ENCODE peak calls at places on chromosome 1, in six cellular contexts. X is stomach, Q is A549, C is esophagus squamous epithelium, F is heart left ventricle, L is body of pancreas. A is an unnamed sample.

GRCh38 chr1:56194911-56195310 is 384.5 kb downstream of the PLPP3 start:
- DNase-seq in X (no peak), Q (no peak), C (no peak), F (no peak), L (no peak), A (no peak)

GRCh38 chr1:228393268-228393699 is 13.4 kb downstream of the TRIM11 start:
- DNase-seq in X (peak), Q (no peak), C (no peak), F (peak), L (peak), A (no peak)

GRCh38 chr1:3790952-3791351 is 5.3 kb downstream of the LRRC47 start:
- DNase-seq in X (no peak), Q (no peak), C (no peak), F (no peak), L (no peak), A (no peak)

GRCh38 chr1:70706381-70707173 is 295.5 kb downstream of the CTH start:
- DNase-seq in X (no peak), Q (no peak), C (no peak), F (peak), L (no peak), A (no peak)

GRCh38 chr1:37006132-37006868 is 28.0 kb downstream of the GRIK3 start:
- DNase-seq in X (no peak), Q (no peak), C (no peak), F (no peak), L (no peak), A (no peak)

GRCh38 chr1:221154932-221155331 is 275.7 kb downstream of the HLX start:
- DNase-seq in X (no peak), Q (no peak), C (no peak), F (no peak), L (no peak), A (no peak)

GRCh38 chr1:238071061-238071460 is 180.3 kb upstream of the ZP4 start:
- DNase-seq in X (no peak), Q (no peak), C (no peak), F (no peak), L (no peak), A (no peak)

GRCh38 chr1:227889047-227889862 is 58.5 kb downstream of the WNT9A start:
- DNase-seq in X (peak), Q (no peak), C (no peak), F (peak), L (peak), A (peak)

GRCh38 chr1:3034728-3035610 is 13.7 kb downstream of the ACTRT2 start:
- DNase-seq in X (no peak), Q (no peak), C (no peak), F (peak), L (no peak), A (no peak)

GRCh38 chr1:11731719-11732283 is 4.1 kb upstream of the AGTRAP start:
- DNase-seq in X (peak), Q (no peak), C (peak), F (peak), L (peak), A (peak)

GRCh38 chr1:52880226-52880625 is 37.7 kb downstream of the ZYG11A start:
- DNase-seq in X (no peak), Q (no peak), C (no peak), F (no peak), L (no peak), A (no peak)

GRCh38 chr1:9538669-9539164 is 548 bp upstream of the SLC25A33 start:
- DNase-seq in X (no peak), Q (no peak), C (no peak), F (no peak), L (peak), A (peak)

DNA sequence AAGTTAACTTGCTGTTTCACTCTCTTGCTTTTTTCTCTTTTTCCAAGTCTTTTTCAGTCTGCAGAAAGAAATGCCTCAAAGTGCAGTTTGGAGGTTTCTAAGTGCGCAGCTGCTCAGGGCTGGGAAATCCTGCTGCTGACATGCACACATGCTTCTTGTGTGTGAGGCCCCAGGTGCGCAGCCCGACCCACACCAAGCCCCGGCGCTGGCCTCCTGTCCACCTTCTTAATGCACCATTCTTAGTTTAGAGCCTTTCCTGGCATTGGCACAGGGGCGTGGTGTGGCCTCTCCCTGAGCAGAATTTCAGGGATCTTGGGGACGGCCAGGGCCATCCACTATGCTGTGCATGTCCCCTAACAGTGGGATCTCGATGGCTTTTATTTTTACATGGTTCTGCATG is 315.2 kb downstream of the CAMTA1 start:
- DNase-seq in X (no peak), Q (no peak), C (no peak), F (no peak), L (no peak), A (no peak)
- TF ChIP-seq POLR2A in X (no peak), Q (no peak), C (no peak), F (no peak), L (no peak), A (no peak)

GRCh38 chr1:192491804-192492554 is 83.6 kb upstream of the RGS1 start:
- DNase-seq in X (no peak), Q (no peak), C (no peak), F (no peak), L (no peak), A (no peak)
- TF ChIP-seq CTCF in X (no peak), Q (no peak), C (no peak), F (no peak), L (no peak), A (no peak)

DNA sequence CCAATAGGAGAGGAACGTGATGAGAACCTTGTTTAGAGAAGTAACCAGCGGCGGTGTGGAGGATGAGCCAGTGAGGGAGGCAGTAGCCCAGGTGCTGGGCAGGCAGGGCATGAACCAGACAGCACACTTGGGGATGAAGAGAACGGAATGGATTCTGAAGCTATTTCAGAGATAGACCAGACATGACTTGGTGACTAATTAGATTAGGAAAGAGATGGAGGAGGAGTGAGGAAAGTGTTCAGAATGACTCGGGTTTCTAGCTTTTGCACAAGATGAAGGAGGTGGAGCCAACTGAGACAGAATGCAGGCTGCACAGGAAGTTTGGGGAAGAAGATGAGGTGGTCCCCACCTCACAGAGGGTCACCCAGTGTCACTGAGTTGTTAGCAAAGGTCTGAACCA is 5.1 kb downstream of the PEF1 start:
- DNase-seq in X (no peak), Q (no peak), C (no peak), F (no peak), L (no peak), A (no peak)
- TF ChIP-seq POLR2A in X (no peak), Q (no peak), C (no peak), F (no peak), L (no peak), A (no peak)

DNA sequence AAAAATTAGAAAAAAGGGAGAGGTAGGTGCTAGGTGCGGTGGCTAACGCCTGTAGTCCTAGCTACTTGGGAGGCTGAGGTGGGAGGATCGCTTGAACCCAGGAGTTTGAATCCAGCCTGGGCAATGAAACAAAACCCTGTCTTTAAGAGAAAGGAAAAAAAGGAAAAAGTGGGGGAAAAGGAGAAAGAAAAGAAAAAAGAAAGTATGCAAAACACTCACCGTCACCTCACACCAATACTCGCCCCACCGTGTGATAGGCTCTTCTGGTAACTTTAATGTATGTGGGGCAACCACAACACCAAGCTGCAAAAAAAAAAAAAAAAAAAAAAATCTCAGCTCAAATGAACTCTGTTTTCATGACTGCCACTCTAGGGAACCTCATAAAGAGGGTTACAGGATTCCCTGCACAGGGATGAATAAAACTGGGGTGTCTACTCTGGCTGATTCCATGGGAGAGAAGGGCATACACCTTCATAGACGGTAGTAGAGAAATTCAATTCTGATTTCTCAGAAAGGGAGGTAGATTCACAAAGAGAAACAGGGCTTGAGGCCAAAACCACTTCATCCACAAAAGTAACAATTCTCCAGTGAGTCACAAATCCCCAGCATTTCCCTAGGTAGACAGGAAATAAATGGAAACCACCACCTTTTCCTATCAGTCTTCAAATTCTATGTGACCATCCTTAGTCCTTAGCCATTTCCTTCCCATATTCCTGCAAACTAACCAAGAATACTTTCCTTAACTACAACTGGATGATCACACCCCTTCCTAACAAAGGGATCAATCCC is 2.5 kb downstream of the MRPL9 start:
- DNase-seq in X (no peak), Q (no peak), C (no peak), F (no peak), L (no peak), A (no peak)
- TF ChIP-seq CTCF in X (no peak), Q (no peak), C (no peak), F (no peak), L (no peak), A (no peak)

GRCh38 chr1:88239205-88239604 is 444.9 kb upstream of the PKN2 start:
- DNase-seq in X (no peak), Q (no peak), C (no peak), F (no peak), L (no peak), A (no peak)
- TF ChIP-seq POLR2A in X (no peak), Q (no peak), C (no peak), F (no peak), L (no peak), A (no peak)

GRCh38 chr1:208850441-208850840 is 606.3 kb upstream of the PLXNA2 start:
- DNase-seq in X (no peak), Q (no peak), C (no peak), F (no peak), L (no peak), A (no peak)

GRCh38 chr1:208848854-208849253 is 604.7 kb upstream of the PLXNA2 start:
- DNase-seq in X (no peak), Q (no peak), C (no peak), F (no peak), L (no peak), A (no peak)

GRCh38 chr1:208855403-208855802 is 611.2 kb upstream of the PLXNA2 start:
- DNase-seq in X (no peak), Q (no peak), C (no peak), F (no peak), L (no peak), A (no peak)

DNA sequence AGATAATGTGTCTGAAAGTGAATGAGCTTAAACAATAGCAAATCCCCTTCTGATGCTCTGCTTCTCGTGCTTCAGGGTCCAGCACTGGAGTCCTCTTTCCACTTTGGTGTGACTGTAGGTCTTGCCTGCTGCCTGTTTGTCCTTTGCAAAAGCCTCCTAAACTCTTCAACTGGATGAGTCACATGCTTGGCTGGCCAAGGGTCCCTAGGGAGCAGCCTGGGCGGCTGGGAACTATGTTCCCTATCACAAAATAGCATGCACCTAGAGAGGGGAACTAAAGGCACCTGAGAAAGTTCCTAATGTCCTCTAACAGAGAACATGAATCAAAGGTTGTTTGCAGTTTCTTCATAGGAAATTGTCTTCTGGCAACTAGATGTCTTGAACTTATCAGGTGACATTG is 607.2 kb upstream of the PLXNA2 start:
- DNase-seq in X (no peak), Q (no peak), C (no peak), F (no peak), L (no peak), A (no peak)
- TF ChIP-seq CTCF in X (no peak), Q (no peak), C (no peak), F (no peak), L (no peak), A (no peak)

GRCh38 chr1:92808353-92808752 is 23.4 kb upstream of the EVI5 start:
- DNase-seq in X (no peak), Q (no peak), C (no peak), F (no peak), L (no peak), A (no peak)

GRCh38 chr1:92805216-92805615 is 20.3 kb upstream of the EVI5 start:
- DNase-seq in X (no peak), Q (no peak), C (no peak), F (no peak), L (no peak), A (no peak)

GRCh38 chr1:92797961-92798360 is 13.1 kb upstream of the EVI5 start:
- DNase-seq in X (no peak), Q (no peak), C (no peak), F (no peak), L (no peak), A (no peak)

GRCh38 chr1:92804721-92805169 is 19.8 kb upstream of the EVI5 start:
- DNase-seq in X (peak), Q (peak), C (no peak), F (peak), L (peak), A (peak)

GRCh38 chr1:92803140-92803887 is 18.4 kb upstream of the EVI5 start:
- DNase-seq in X (no peak), Q (no peak), C (no peak), F (no peak), L (no peak), A (no peak)
- TF ChIP-seq POLR2A in X (no peak), Q (no peak), C (no peak), F (no peak), L (no peak), A (no peak)

DNA sequence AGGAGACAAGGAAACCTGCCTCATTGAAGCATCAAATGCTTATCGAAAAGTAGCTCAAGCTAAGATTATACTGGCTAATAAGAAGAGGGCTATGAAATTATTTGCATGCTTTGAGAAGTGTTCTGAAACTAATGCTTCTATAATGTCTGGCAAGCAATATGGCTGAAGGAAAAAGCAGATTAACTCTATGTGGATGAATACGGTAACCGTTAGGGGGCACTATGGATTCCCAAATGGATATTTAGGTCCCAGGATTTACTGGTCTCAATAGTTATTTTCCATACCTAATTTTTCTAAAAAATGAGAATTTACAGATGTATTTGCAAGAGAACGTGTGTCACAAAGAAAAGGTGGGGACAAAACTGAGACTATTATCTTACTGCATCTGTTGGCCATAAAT is 34.6 kb upstream of the RRP15 start:
- DNase-seq in X (no peak), Q (no peak), C (no peak), F (no peak), L (no peak), A (no peak)
- TF ChIP-seq CTCF in X (no peak), Q (no peak), C (no peak), F (no peak), L (no peak), A (no peak)